ENCODE peak calls at places on chromosomes 1 and 21, in nine cellular contexts. C is Calu3; H is astrocyte of the spinal cord; T is epithelial cell of esophagus; I is endothelial cell; K is activated T-helper 1 cell treated with Interleukin-2 at 50 U/mL for 16 hours; W is stimulated activated CD8-positive, alpha-beta memory T cell treated with anti-CD3 and anti-CD28 coated beads, Interleukin-15, amount 100 ng/mL, for 4 hours; Z is amygdala; L is activated CD4-positive, alpha-beta T cell treated with anti-CD3 and anti-CD28 coated beads, Interleukin-2, amount 50 U/mL, for 24 hours. A is an unnamed sample.

GRCh38 chr1:18629659-18630510 is 761 bp upstream of the PAX7 start:
- DNase-seq in C (no peak), H (no peak), T (no peak), I (no peak), K (no peak), W (no peak), Z (no peak), L (no peak), A (no peak)

GRCh38 chr1:227999056-227999930 is 7.5 kb upstream of the WNT3A start:
- DNase-seq in C (peak), H (peak), T (peak), I (peak), K (peak), W (peak), Z (no peak), L (peak), A (peak)

GRCh38 chr21:32090961-32091360 is 187.9 kb downstream of the MIS18A start:
- DNase-seq in C (no peak), H (no peak), T (no peak), I (no peak), K (no peak), W (no peak), Z (no peak), L (no peak), A (no peak)

GRCh38 chr1:202709276-202710041 is 795 bp downstream of the SYT2 start:
- DNase-seq in C (no peak), H (no peak), T (no peak), I (no peak), K (no peak), W (no peak), Z (no peak), L (no peak), A (no peak)

GRCh38 chr1:71343686-71344416 is 263.0 kb upstream of the ZRANB2 start:
- DNase-seq in C (no peak), H (no peak), T (peak), I (no peak), K (no peak), W (no peak), Z (no peak), L (no peak), A (no peak)

GRCh38 chr1:56153276-56153675 is 426.1 kb downstream of the PLPP3 start:
- DNase-seq in C (no peak), H (no peak), T (no peak), I (no peak), K (no peak), W (no peak), Z (no peak), L (no peak), A (no peak)

GRCh38 chr21:44703731-44704635 is 7.0 kb downstream of the KRTAP10-12 start:
- DNase-seq in C (no peak), H (no peak), T (no peak), I (no peak), K (no peak), W (no peak), Z (no peak), L (no peak), A (no peak)

GRCh38 chr1:197024460-197024859 is 42.6 kb downstream of the F13B start:
- DNase-seq in C (no peak), H (no peak), T (no peak), I (no peak), K (no peak), W (no peak), Z (no peak), L (no peak), A (peak)

GRCh38 chr1:194230351-194231144 is 1044.1 kb upstream of the B3GALT2 start:
- DNase-seq in C (no peak), H (no peak), T (no peak), I (no peak), K (no peak), W (no peak), Z (no peak), L (no peak), A (no peak)

GRCh38 chr1:53188099-53188498 is 8.5 kb upstream of the CPT2 start:
- DNase-seq in C (no peak), H (no peak), T (peak), I (no peak), K (no peak), W (no peak), Z (no peak), L (no peak), A (no peak)

GRCh38 chr1:230534224-230534623 is 108.1 kb upstream of the COG2 start:
- DNase-seq in C (no peak), H (no peak), T (no peak), I (no peak), K (no peak), W (no peak), Z (no peak), L (no peak), A (no peak)

GRCh38 chr1:24204116-24204515 is 17.0 kb upstream of the IFNLR1 start:
- DNase-seq in C (no peak), H (no peak), T (no peak), I (no peak), K (no peak), W (no peak), Z (no peak), L (no peak), A (no peak)

GRCh38 chr1:227066999-227067398 is 126.9 kb downstream of the COQ8A start:
- DNase-seq in C (no peak), H (no peak), T (no peak), I (no peak), K (no peak), W (no peak), Z (no peak), L (no peak), A (no peak)

GRCh38 chr1:178344513-178345077 is 152.2 kb downstream of the CLEC20A start:
- DNase-seq in C (peak), H (peak), T (peak), I (no peak), K (no peak), W (no peak), Z (no peak), L (no peak), A (no peak)

GRCh38 chr1:162701286-162701685 is 69.0 kb downstream of the DDR2 start:
- DNase-seq in C (no peak), H (no peak), T (no peak), I (no peak), K (no peak), W (no peak), Z (no peak), L (no peak), A (no peak)

GRCh38 chr1:27402349-27402754 is 9.9 kb downstream of the GPR3 start:
- DNase-seq in C (peak), H (peak), T (peak), I (peak), K (no peak), W (no peak), Z (peak), L (no peak), A (no peak)

GRCh38 chr1:15680614-15681345 is 3.3 kb upstream of the PLEKHM2 start:
- DNase-seq in C (no peak), H (peak), T (peak), I (no peak), K (no peak), W (no peak), Z (no peak), L (no peak), A (peak)

GRCh38 chr1:8343464-8344001 is 25.6 kb downstream of the SLC45A1 start:
- DNase-seq in C (peak), H (peak), T (peak), I (no peak), K (no peak), W (no peak), Z (no peak), L (no peak), A (peak)

GRCh38 chr1:183711691-183712401 is 58.7 kb upstream of the APOBEC4 start:
- DNase-seq in C (no peak), H (peak), T (no peak), I (no peak), K (no peak), W (no peak), Z (no peak), L (no peak), A (no peak)

GRCh38 chr1:99599678-99600175 is 46.2 kb upstream of the PALMD start:
- DNase-seq in C (no peak), H (peak), T (peak), I (no peak), K (no peak), W (no peak), Z (no peak), L (no peak), A (peak)

GRCh38 chr1:26945138-26945537 is 15.1 kb downstream of the KDF1 start:
- DNase-seq in C (no peak), H (no peak), T (no peak), I (no peak), K (no peak), W (no peak), Z (no peak), L (no peak), A (no peak)

GRCh38 chr1:179599623-179600249 is 8.1 kb downstream of the TDRD5 start:
- DNase-seq in C (peak), H (peak), T (peak), I (peak), K (no peak), W (no peak), Z (no peak), L (no peak), A (no peak)

GRCh38 chr1:162502928-162503327 is 5.3 kb downstream of the UHMK1 start:
- DNase-seq in C (no peak), H (peak), T (peak), I (no peak), K (no peak), W (no peak), Z (no peak), L (no peak), A (no peak)

GRCh38 chr1:82978461-82979324 is 1020.2 kb downstream of the TTLL7 start:
- DNase-seq in C (no peak), H (no peak), T (peak), I (no peak), K (no peak), W (no peak), Z (no peak), L (no peak), A (no peak)

GRCh38 chr1:56326056-56326455 is 253.3 kb downstream of the PLPP3 start:
- DNase-seq in C (no peak), H (peak), T (no peak), I (no peak), K (no peak), W (no peak), Z (no peak), L (no peak), A (no peak)

GRCh38 chr1:182246783-182247182 is 144.8 kb downstream of the GLUL start:
- DNase-seq in C (no peak), H (no peak), T (peak), I (no peak), K (no peak), W (no peak), Z (no peak), L (no peak), A (no peak)

GRCh38 chr1:224644553-224645154 is 28.5 kb downstream of the CNIH3 start:
- DNase-seq in C (peak), H (peak), T (peak), I (peak), K (peak), W (peak), Z (no peak), L (peak), A (peak)

GRCh38 chr1:37793773-37794371 is at the start of gene MANEAL:
- DNase-seq in C (peak), H (peak), T (peak), I (peak), K (no peak), W (no peak), Z (peak), L (no peak), A (peak)

GRCh38 chr21:34908424-34909055 is 140.6 kb downstream of the RUNX1 start:
- DNase-seq in C (peak), H (no peak), T (peak), I (peak), K (no peak), W (no peak), Z (no peak), L (no peak), A (peak)

GRCh38 chr1:52569333-52570265 is 16.7 kb upstream of the TUT4 start:
- DNase-seq in C (no peak), H (no peak), T (no peak), I (peak), K (no peak), W (no peak), Z (no peak), L (no peak), A (no peak)

GRCh38 chr1:27686223-27686990 is 14.4 kb upstream of the IFI6 start:
- DNase-seq in C (peak), H (no peak), T (peak), I (no peak), K (no peak), W (no peak), Z (no peak), L (no peak), A (no peak)

GRCh38 chr1:210257698-210258395 is 25.3 kb downstream of the SERTAD4 start:
- DNase-seq in C (no peak), H (no peak), T (peak), I (no peak), K (no peak), W (no peak), Z (no peak), L (no peak), A (no peak)

GRCh38 chr1:29171089-29171488 is 10.6 kb downstream of the SRSF4 start:
- DNase-seq in C (no peak), H (peak), T (no peak), I (no peak), K (no peak), W (no peak), Z (no peak), L (no peak), A (no peak)

GRCh38 chr21:29335720-29336119 is 37.0 kb downstream of the BACH1 start:
- DNase-seq in C (no peak), H (no peak), T (peak), I (no peak), K (no peak), W (no peak), Z (no peak), L (no peak), A (no peak)

GRCh38 chr1:199550384-199551067 is 477.0 kb upstream of the NR5A2 start:
- DNase-seq in C (no peak), H (peak), T (no peak), I (no peak), K (no peak), W (no peak), Z (no peak), L (no peak), A (no peak)

GRCh38 chr1:158819461-158820443 is 11.4 kb upstream of the MNDA start:
- DNase-seq in C (no peak), H (no peak), T (no peak), I (no peak), K (no peak), W (no peak), Z (no peak), L (no peak), A (no peak)

GRCh38 chr21:37208056-37208705 is 59.0 kb downstream of the VPS26C start:
- DNase-seq in C (peak), H (peak), T (peak), I (no peak), K (no peak), W (no peak), Z (peak), L (no peak), A (no peak)

GRCh38 chr1:193919827-193920226 is 733.4 kb upstream of the B3GALT2 start:
- DNase-seq in C (no peak), H (peak), T (no peak), I (no peak), K (no peak), W (no peak), Z (no peak), L (no peak), A (no peak)

GRCh38 chr1:5271264-5271663 is 616.9 kb downstream of the AJAP1 start:
- DNase-seq in C (no peak), H (no peak), T (no peak), I (no peak), K (no peak), W (no peak), Z (no peak), L (no peak), A (no peak)

GRCh38 chr1:160806784-160807183 is 10.8 kb downstream of the LY9 start:
- DNase-seq in C (no peak), H (no peak), T (no peak), I (no peak), K (no peak), W (no peak), Z (no peak), L (no peak), A (no peak)